ENCODE peak calls at places on chromosomes 2 and 18, in nine cellular contexts. L is fibroblast of mammary gland; Z is activated T-helper 1 cell treated with anti-CD3 and anti-CD28 coated beads, Interleukin-12 subunit alpha, Interleukin-12 subunit beta, Interleukin-2, Interleukin-4 antibody, amounts not matched to agents 30 ng/mL and 10 ng/mL and 1 ng/mL, durations not matched to agents 14 hours and 24 hours and 36 hours; P is body of pancreas; Y is SK-N-SH; W is AG08396; R is lung; X is COLO829; F is stimulated activated CD4-positive, alpha-beta T cell treated with anti-CD3 and anti-CD28 coated beads, Interleukin-2, amount 100 ng/mL, for 48 hours. N is an unnamed sample.

GRCh38 chr18:25113081-25113480 is 238.9 kb downstream of the ZNF521 start:
- DNase-seq in L (no peak), Z (no peak), P (no peak), Y (no peak), W (no peak), R (no peak), X (no peak), F (no peak), N (no peak)

GRCh38 chr2:191065785-191066184 is 51.8 kb upstream of the STAT1 start:
- DNase-seq in L (peak), Z (no peak), P (no peak), Y (no peak), W (no peak), R (no peak), X (no peak), F (no peak), N (no peak)

GRCh38 chr2:175518206-175518605 is 336.7 kb upstream of the ATP5MC3 start:
- DNase-seq in L (no peak), Z (no peak), P (no peak), Y (no peak), W (no peak), R (no peak), X (no peak), F (no peak), N (no peak)

GRCh38 chr18:2655153-2655953 is at the start of gene SMCHD1:
- DNase-seq in L (peak), Z (peak), P (peak), Y (peak), W (peak), R (peak), X (peak), F (peak), N (peak)

GRCh38 chr2:109475531-109476210 is 138.1 kb downstream of the SEPTIN10 start:
- DNase-seq in L (peak), Z (no peak), P (no peak), Y (no peak), W (peak), R (no peak), X (no peak), F (no peak), N (no peak)

GRCh38 chr2:11774600-11774999 is 28.2 kb downstream of the LPIN1 start:
- DNase-seq in L (no peak), Z (no peak), P (no peak), Y (no peak), W (no peak), R (no peak), X (no peak), F (no peak), N (no peak)

GRCh38 chr2:159600752-159601151 is 15.6 kb downstream of the BAZ2B start:
- DNase-seq in L (peak), Z (no peak), P (no peak), Y (no peak), W (no peak), R (no peak), X (no peak), F (no peak), N (no peak)

GRCh38 chr2:126425943-126426342 is 230.0 kb upstream of the GYPC start:
- DNase-seq in L (no peak), Z (no peak), P (no peak), Y (no peak), W (no peak), R (no peak), X (no peak), F (no peak), N (no peak)

GRCh38 chr18:32378705-32379104 is 92.0 kb downstream of the GAREM1 start:
- DNase-seq in L (peak), Z (no peak), P (peak), Y (no peak), W (no peak), R (no peak), X (peak), F (no peak), N (no peak)

GRCh38 chr2:207792244-207792785 is 22.6 kb upstream of the FZD5 start:
- DNase-seq in L (peak), Z (no peak), P (no peak), Y (peak), W (peak), R (no peak), X (peak), F (no peak), N (no peak)

GRCh38 chr2:26562811-26563645 is 78.1 kb downstream of the CIB4 start:
- DNase-seq in L (peak), Z (no peak), P (peak), Y (no peak), W (no peak), R (no peak), X (peak), F (no peak), N (no peak)

GRCh38 chr2:60530660-60531276 is 22.7 kb downstream of the BCL11A start:
- DNase-seq in L (no peak), Z (no peak), P (peak), Y (peak), W (no peak), R (peak), X (no peak), F (no peak), N (peak)

GRCh38 chr2:9613291-9613690 is 17.5 kb downstream of the YWHAQ start:
- DNase-seq in L (peak), Z (no peak), P (no peak), Y (no peak), W (peak), R (no peak), X (no peak), F (no peak), N (no peak)

GRCh38 chr2:59790186-59791142 is 763.0 kb downstream of the BCL11A start:
- DNase-seq in L (no peak), Z (no peak), P (no peak), Y (no peak), W (no peak), R (no peak), X (no peak), F (no peak), N (no peak)

GRCh38 chr2:127486247-127486912 is 39.9 kb downstream of the IWS1 start:
- DNase-seq in L (peak), Z (no peak), P (no peak), Y (no peak), W (no peak), R (no peak), X (no peak), F (no peak), N (no peak)

GRCh38 chr2:227052879-227053278 is 111.1 kb downstream of the COL4A4 start:
- DNase-seq in L (no peak), Z (no peak), P (no peak), Y (no peak), W (no peak), R (no peak), X (no peak), F (no peak), N (no peak)

GRCh38 chr2:12448846-12449480 is 267.8 kb upstream of the TRIB2 start:
- DNase-seq in L (peak), Z (no peak), P (no peak), Y (no peak), W (no peak), R (no peak), X (peak), F (no peak), N (no peak)

GRCh38 chr2:238117199-238118154 is 17.3 kb downstream of the ESPNL start:
- DNase-seq in L (peak), Z (no peak), P (no peak), Y (no peak), W (peak), R (no peak), X (no peak), F (no peak), N (no peak)

GRCh38 chr2:101805146-101806088 is 107.9 kb downstream of the MAP4K4 start:
- DNase-seq in L (peak), Z (no peak), P (peak), Y (peak), W (no peak), R (no peak), X (no peak), F (no peak), N (no peak)

GRCh38 chr2:95277246-95277906 is 3.1 kb downstream of the PROM2 start:
- DNase-seq in L (no peak), Z (no peak), P (peak), Y (no peak), W (no peak), R (no peak), X (no peak), F (no peak), N (no peak)

GRCh38 chr18:11909597-11910026 is 1.5 kb upstream of the MPPE1 start:
- DNase-seq in L (peak), Z (no peak), P (peak), Y (no peak), W (peak), R (no peak), X (no peak), F (no peak), N (no peak)

GRCh38 chr2:45890819-45891218 is 239.3 kb downstream of the PRKCE start:
- DNase-seq in L (no peak), Z (no peak), P (peak), Y (no peak), W (no peak), R (no peak), X (no peak), F (no peak), N (no peak)

GRCh38 chr2:133461484-133461883 is 106.8 kb downstream of the NCKAP5 start:
- DNase-seq in L (no peak), Z (no peak), P (no peak), Y (no peak), W (no peak), R (no peak), X (no peak), F (no peak), N (no peak)

GRCh38 chr2:64287321-64287720 is 143.1 kb upstream of the PELI1 start:
- DNase-seq in L (no peak), Z (no peak), P (no peak), Y (no peak), W (no peak), R (no peak), X (no peak), F (no peak), N (no peak)

GRCh38 chr2:157840568-157841156 is 35.5 kb downstream of the ACVR1 start:
- DNase-seq in L (peak), Z (no peak), P (peak), Y (no peak), W (no peak), R (peak), X (no peak), F (no peak), N (no peak)

GRCh38 chr2:79771530-79771929 is 258.7 kb downstream of the CTNNA2 start:
- DNase-seq in L (no peak), Z (no peak), P (no peak), Y (no peak), W (no peak), R (no peak), X (no peak), F (no peak), N (no peak)

GRCh38 chr2:156918410-156918809 is 339.1 kb upstream of the GALNT5 start:
- DNase-seq in L (no peak), Z (no peak), P (no peak), Y (no peak), W (no peak), R (no peak), X (no peak), F (no peak), N (no peak)

GRCh38 chr2:145961846-145962245 is 1441.9 kb upstream of the ZEB2 start:
- DNase-seq in L (peak), Z (no peak), P (no peak), Y (no peak), W (peak), R (no peak), X (no peak), F (no peak), N (no peak)

GRCh38 chr2:44635725-44636124 is 274.0 kb downstream of the CAMKMT start:
- DNase-seq in L (no peak), Z (no peak), P (no peak), Y (no peak), W (no peak), R (no peak), X (no peak), F (no peak), N (no peak)

GRCh38 chr2:230921806-230922595 is 3.0 kb downstream of the GPR55 start:
- DNase-seq in L (no peak), Z (no peak), P (no peak), Y (no peak), W (no peak), R (no peak), X (no peak), F (no peak), N (no peak)

GRCh38 chr2:119028327-119029174 is 86.6 kb downstream of the MARCO start:
- DNase-seq in L (peak), Z (no peak), P (peak), Y (peak), W (peak), R (peak), X (peak), F (no peak), N (no peak)

GRCh38 chr2:8692783-8693768 is 11.2 kb downstream of the ID2 start:
- DNase-seq in L (no peak), Z (no peak), P (no peak), Y (peak), W (peak), R (no peak), X (no peak), F (peak), N (no peak)

GRCh38 chr18:68456985-68457384 is 257.9 kb downstream of the TMX3 start:
- DNase-seq in L (no peak), Z (no peak), P (no peak), Y (no peak), W (no peak), R (no peak), X (no peak), F (no peak), N (no peak)

GRCh38 chr2:168661404-168661869 is 141.0 kb upstream of the NOSTRIN start:
- DNase-seq in L (no peak), Z (no peak), P (no peak), Y (no peak), W (no peak), R (no peak), X (no peak), F (no peak), N (no peak)

GRCh38 chr18:75213610-75214009 is 3.0 kb downstream of the TSHZ1 start:
- DNase-seq in L (peak), Z (no peak), P (no peak), Y (no peak), W (peak), R (no peak), X (no peak), F (no peak), N (no peak)

GRCh38 chr2:232563580-232563979 is 13.1 kb downstream of the EIF4E2 start:
- DNase-seq in L (peak), Z (no peak), P (no peak), Y (no peak), W (no peak), R (no peak), X (no peak), F (no peak), N (no peak)

N was measured in stimulated activated naive B cell treated with anti-CD40 and anti-IgM and Interleukin-4, amounts not matched to agents 10 μg/mL and 1 μg/mL and 100 μg/mL, for 72 hours.